ENCODE peak calls at places on chromosome 14, in six cellular contexts. Z is GM19239; L is RWPE1; X is cardiac fibroblast; S is stimulated activated CD8-positive, alpha-beta memory T cell treated with anti-CD3 and anti-CD28 coated beads, Interleukin-2, amount 100 ng/mL, for 1 hour; U is NCI-H1105 treated with DMSO at 0.1 percent for 48 hours. E is an unnamed sample.

GRCh38 chr14:99419905-99420304 is 60.8 kb downstream of the SETD3 start:
- DNase-seq in X (no peak), U (no peak), L (no peak), Z (no peak), S (no peak), E (no peak)

GRCh38 chr14:68884031-68885030 is 91.5 kb upstream of the ZFP36L1 start:
- DNase-seq in U (no peak), L (peak), Z (no peak), X (peak), S (no peak), E (peak)

GRCh38 chr14:103593577-103593976 is 30.8 kb downstream of the COA8 start:
- DNase-seq in S (no peak), L (no peak), X (no peak), U (no peak), Z (peak), E (no peak)

GRCh38 chr14:53880761-53881160 is 75.9 kb downstream of the BMP4 start:
- DNase-seq in Z (no peak), S (no peak), X (no peak), U (no peak), L (no peak), E (no peak)

GRCh38 chr14:67704484-67705089 is 2.9 kb downstream of the RDH12 start:
- DNase-seq in X (peak), L (peak), Z (peak), U (peak), S (no peak), E (peak)

GRCh38 chr14:34128665-34129064 is 177.8 kb upstream of the EGLN3 start:
- DNase-seq in X (no peak), U (no peak), Z (no peak), S (no peak), L (no peak), E (no peak)

GRCh38 chr14:77099425-77100167 is 1.5 kb downstream of the CIPC start:
- DNase-seq in X (peak), U (no peak), L (peak), Z (no peak), S (no peak), E (peak)

GRCh38 chr14:89304972-89305703 is 111.9 kb downstream of the FOXN3 start:
- DNase-seq in L (no peak), U (no peak), X (peak), Z (no peak), S (no peak), E (peak)

GRCh38 chr14:24053548-24054323 is 1.9 kb downstream of the CARMIL3 start:
- DNase-seq in X (no peak), L (no peak), U (no peak), Z (no peak), S (no peak), E (no peak)

GRCh38 chr14:97723834-97724770 is 926.9 kb downstream of the VRK1 start:
- DNase-seq in X (no peak), L (no peak), Z (no peak), U (no peak), S (peak), E (no peak)

GRCh38 chr14:105334383-105335230 is 20.1 kb downstream of the PACS2 start:
- DNase-seq in L (no peak), U (no peak), Z (no peak), X (no peak), S (no peak), E (no peak)

GRCh38 chr14:74660167-74660566 is 48.1 kb upstream of the LTBP2 start:
- DNase-seq in L (no peak), Z (no peak), X (no peak), S (no peak), U (peak), E (no peak)

GRCh38 chr14:53019391-53019790 is 68.5 kb upstream of the FERMT2 start:
- DNase-seq in X (no peak), Z (no peak), L (no peak), S (no peak), U (no peak), E (no peak)

GRCh38 chr14:25095784-25096390 is 45.9 kb upstream of the STXBP6 start:
- DNase-seq in L (no peak), Z (no peak), X (peak), S (no peak), U (no peak), E (no peak)

GRCh38 chr14:51180577-51180976 is 59.5 kb upstream of the TMX1 start:
- DNase-seq in X (no peak), U (no peak), Z (no peak), S (no peak), L (no peak), E (no peak)

GRCh38 chr14:92702441-92702918 is 45.9 kb downstream of the LGMN start:
- DNase-seq in U (no peak), Z (no peak), X (no peak), L (no peak), S (no peak), E (no peak)

GRCh38 chr14:103710771-103711392 is 4.4 kb downstream of the XRCC3 start:
- DNase-seq in S (no peak), Z (no peak), X (no peak), U (no peak), L (no peak), E (no peak)

GRCh38 chr14:33229269-33229924 is 290.7 kb downstream of the NPAS3 start:
- DNase-seq in Z (no peak), U (peak), S (no peak), L (no peak), X (peak), E (peak)

GRCh38 chr14:33943081-33943480 is 7.8 kb downstream of the EGLN3 start:
- DNase-seq in X (no peak), L (no peak), U (peak), S (no peak), Z (no peak), E (no peak)

GRCh38 chr14:81125536-81125935 is 95.2 kb downstream of the GTF2A1 start:
- DNase-seq in S (no peak), L (no peak), X (no peak), U (no peak), Z (no peak), E (no peak)

GRCh38 chr14:79011091-79011919 is 841.1 kb downstream of the NRXN3 start:
- DNase-seq in Z (no peak), X (peak), U (peak), L (peak), S (no peak), E (peak)

GRCh38 chr14:104700224-104700623 is 10.8 kb downstream of the INF2 start:
- DNase-seq in X (no peak), S (no peak), Z (no peak), U (no peak), L (no peak), E (no peak)

GRCh38 chr14:93317200-93317599 is 15.6 kb downstream of the BTBD7 start:
- DNase-seq in Z (no peak), L (no peak), S (no peak), U (no peak), X (no peak), E (no peak)

GRCh38 chr14:96267336-96267735 is 11.3 kb downstream of the BDKRB1 start:
- DNase-seq in X (peak), S (no peak), Z (no peak), U (peak), L (peak), E (peak)

GRCh38 chr14:103232831-103233319 is 101.2 kb upstream of the EIF5 start:
- DNase-seq in X (no peak), L (no peak), U (peak), Z (no peak), S (no peak), E (no peak)

GRCh38 chr14:105500726-105501101 is 9.7 kb downstream of the TEDC1 start:
- DNase-seq in X (no peak), U (no peak), L (no peak), Z (no peak), S (no peak), E (no peak)

GRCh38 chr14:95620659-95621059 is 65.6 kb upstream of the TCL1B start:
- DNase-seq in U (no peak), X (no peak), S (no peak), Z (no peak), L (no peak), E (no peak)

GRCh38 chr14:36346052-36346451 is 25.6 kb upstream of the MBIP start:
- DNase-seq in U (peak), S (no peak), Z (no peak), L (no peak), X (no peak), E (no peak)

GRCh38 chr14:102819790-102820330 is 42.6 kb downstream of the TRAF3 start:
- DNase-seq in S (no peak), X (no peak), Z (no peak), L (no peak), U (no peak), E (no peak)

GRCh38 chr14:104802913-104803184 is 1.9 kb downstream of the ZBTB42 start:
- DNase-seq in S (no peak), U (no peak), X (no peak), L (no peak), Z (no peak), E (no peak)

GRCh38 chr14:48936352-48936751 is 649.8 kb downstream of the RPS29 start:
- DNase-seq in S (no peak), X (peak), L (peak), Z (no peak), U (no peak), E (peak)

GRCh38 chr14:93954900-93955891 is 21.2 kb downstream of the ASB2 start:
- DNase-seq in S (no peak), X (no peak), L (no peak), Z (peak), U (no peak), E (no peak)

GRCh38 chr14:90111895-90112534 is 50.2 kb downstream of the KCNK13 start:
- DNase-seq in U (no peak), S (no peak), X (no peak), L (peak), Z (no peak), E (no peak)

GRCh38 chr14:88189040-88189839 is 133.8 kb downstream of the KCNK10 start:
- DNase-seq in L (peak), Z (peak), S (peak), U (peak), X (peak), E (peak)

GRCh38 chr14:64035143-64035542 is 182.3 kb downstream of the SYNE2 start:
- DNase-seq in Z (no peak), X (no peak), L (no peak), S (no peak), U (no peak), E (no peak)

GRCh38 chr14:57051633-57052032 is 217.1 kb downstream of the EXOC5 start:
- DNase-seq in Z (no peak), S (no peak), L (no peak), U (no peak), X (no peak), E (no peak)

GRCh38 chr14:22718091-22718490 is 48.4 kb upstream of the OXA1L start:
- DNase-seq in X (no peak), U (no peak), S (no peak), L (no peak), Z (no peak), E (no peak)

GRCh38 chr14:18688346-18688745 is 87.4 kb downstream of the OR11H12 start:
- DNase-seq in X (no peak), Z (no peak), U (no peak), S (no peak), L (no peak), E (no peak)

GRCh38 chr14:101072945-101073597 is 169.5 kb upstream of the RTL1 start:
- DNase-seq in L (peak), U (no peak), X (peak), Z (peak), S (no peak), E (peak)